ENCODE peak calls at places on chromosomes 16 and 17, in four cellular contexts. M, H, N and I are unnamed samples. For H3F3A, the result is how much of the 10 kb centered on the place peaks cover.

GRCh38 chr17:16407911-16408588 is 7.3 kb upstream of the TRPV2 start:
- DNase-seq in M (peak), H (peak), N (peak), I (no peak)

GRCh38 chr17:13788385-13788784 is 186.7 kb upstream of the HS3ST3A1 start:
- DNase-seq in M (no peak), H (no peak), N (no peak), I (no peak)

GRCh38 chr16:72191551-72191950 is 19.6 kb upstream of the PMFBP1 start:
- DNase-seq in M (no peak), H (no peak), N (no peak), I (no peak)

GRCh38 chr16:278863-279366 is 1.5 kb upstream of the ARHGDIG start:
- DNase-seq in M (peak), H (no peak), N (peak), I (peak)

GRCh38 chr16:85652431-85653221 is 36.1 kb downstream of the GINS2 start:
- DNase-seq in M (peak), H (peak), N (peak), I (peak)

GRCh38 chr16:732936-733335 is 6.0 kb downstream of the HAGHL start:
- DNase-seq in M (no peak), H (no peak), N (peak), I (peak)

GRCh38 chr17:62601438-62601837 is 26.0 kb upstream of the MRC2 start:
- DNase-seq in M (no peak), H (no peak), N (no peak), I (no peak)

GRCh38 chr17:17171991-17172939 is 33.9 kb downstream of the PLD6 start:
- DNase-seq in M (no peak), H (no peak), N (no peak), I (no peak)

GRCh38 chr16:9549487-9549886 is 458.0 kb downstream of the HAPSTR1 start:
- DNase-seq in M (no peak), H (no peak), N (no peak), I (no peak)

GRCh38 chr16:27320261-27321012 is 6.7 kb downstream of the IL4R start:
- DNase-seq in M (no peak), H (no peak), N (no peak), I (no peak)

GRCh38 chr17:73976676-73977521 is 226.6 kb upstream of the RPL38 start:
- DNase-seq in M (no peak), H (peak), N (no peak), I (no peak)

GRCh38 chr16:61148930-61149329 is 887.3 kb downstream of the CDH8 start:
- DNase-seq in M (no peak), H (no peak), N (no peak), I (no peak)

GRCh38 chr17:78284146-78284545 is 52.7 kb downstream of the TMEM235 start:
- DNase-seq in M (no peak), H (no peak), N (no peak), I (no peak)

GRCh38 chr16:17483266-17483864 is 12.6 kb upstream of the XYLT1 start:
- DNase-seq in M (no peak), H (no peak), N (no peak), I (peak)

GRCh38 chr17:8007836-8008235 is 5.4 kb downstream of the GUCY2D start:
- DNase-seq in M (no peak), H (no peak), N (no peak), I (no peak)

GRCh38 chr17:60421273-60422161 is 772 bp upstream of the CHCT1 start:
- DNase-seq in M (peak), H (peak), N (no peak), I (peak)

GRCh38 chr17:9022553-9023388 is 1.5 kb downstream of the NTN1 start:
- DNase-seq in M (peak), H (peak), N (no peak), I (no peak)

GRCh38 chr17:50220811-50221210 is 19.4 kb upstream of the COL1A1 start:
- DNase-seq in M (no peak), H (no peak), N (no peak), I (peak)

GRCh38 chr17:50219939-50220465 is 18.6 kb upstream of the COL1A1 start:
- DNase-seq in M (peak), H (no peak), N (no peak), I (no peak)

GRCh38 chr17:50218771-50219315 is 17.4 kb upstream of the COL1A1 start:
- DNase-seq in M (no peak), H (no peak), N (peak), I (peak)

GRCh38 chr17:50218071-50218759 is 16.8 kb upstream of the COL1A1 start:
- DNase-seq in M (no peak), H (no peak), N (peak), I (peak)

GRCh38 chr17:50219345-50219744 is 17.9 kb upstream of the COL1A1 start:
- DNase-seq in M (no peak), H (no peak), N (peak), I (peak)
- H3F3A ChIP-seq in M (under half), H (half or more), N (under half), I (under half)

GRCh38 chr16:55497558-55497957 is 11.3 kb upstream of the LPCAT2 start:
- DNase-seq in M (no peak), H (no peak), N (no peak), I (no peak)

GRCh38 chr16:55499951-55500350 is 8.9 kb upstream of the LPCAT2 start:
- DNase-seq in M (peak), H (no peak), N (peak), I (peak)

GRCh38 chr16:55501549-55502322 is 7.1 kb upstream of the LPCAT2 start:
- DNase-seq in M (peak), H (peak), N (peak), I (peak)

GRCh38 chr16:55498101-55498500 is 10.8 kb upstream of the LPCAT2 start:
- DNase-seq in M (no peak), H (no peak), N (no peak), I (no peak)

GRCh38 chr16:55499281-55499680 is 9.6 kb upstream of the LPCAT2 start:
- DNase-seq in M (no peak), H (no peak), N (no peak), I (no peak)
- H3F3A ChIP-seq in M (under half), H (half or more), N (under half), I (under half)

DNA sequence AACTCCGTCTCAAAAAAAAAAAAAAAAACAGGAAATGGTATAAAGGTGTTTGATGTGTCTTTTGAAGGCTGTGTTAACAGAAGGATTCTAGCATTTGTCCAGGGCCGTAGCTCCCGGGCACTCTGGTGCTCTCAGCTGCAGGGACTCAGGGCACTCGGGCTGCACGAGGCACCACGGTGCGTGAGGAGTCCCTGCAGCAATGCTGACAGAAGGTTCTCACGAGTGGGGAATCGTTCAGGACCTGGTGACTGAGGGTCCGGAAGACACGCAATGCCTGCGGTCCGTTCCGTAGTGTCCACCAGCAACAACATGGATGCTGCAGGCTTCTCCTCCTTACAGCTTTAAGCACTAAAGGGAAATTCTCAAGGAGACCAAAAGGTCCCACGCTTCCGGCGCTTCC is 12.6 kb upstream of the FAAP100 start:
- DNase-seq in M (no peak), H (no peak), N (no peak), I (no peak)
- H3F3A ChIP-seq in M (under half), H (under half), N (under half), I (half or more)

GRCh38 chr16:78737630-78738029 is 638.2 kb downstream of the WWOX start:
- DNase-seq in M (no peak), H (no peak), N (no peak), I (no peak)
- H3F3A ChIP-seq in M (under half), H (under half), N (under half), I (under half)

GRCh38 chr17:28989028-28989427 is 16.8 kb downstream of the SEZ6 start:
- DNase-seq in M (no peak), H (no peak), N (no peak), I (no peak)

GRCh38 chr17:28985950-28986713 is 19.7 kb downstream of the SEZ6 start:
- DNase-seq in M (peak), H (no peak), N (no peak), I (no peak)

GRCh38 chr17:28988475-28988874 is 17.4 kb downstream of the SEZ6 start:
- DNase-seq in M (no peak), H (no peak), N (no peak), I (no peak)

GRCh38 chr17:28983286-28984240 is 22.3 kb downstream of the SEZ6 start:
- DNase-seq in M (no peak), H (no peak), N (no peak), I (no peak)

GRCh38 chr17:28986714-28987367 is 19.0 kb downstream of the SEZ6 start:
- DNase-seq in M (peak), H (no peak), N (no peak), I (no peak)
- H3F3A ChIP-seq in M (under half), H (under half), N (under half), I (under half)

GRCh38 chr17:31310260-31310659 is 3.6 kb downstream of the EVI2B start:
- DNase-seq in M (no peak), H (no peak), N (no peak), I (no peak)

GRCh38 chr17:31308935-31309334 is 4.9 kb downstream of the EVI2B start:
- DNase-seq in M (no peak), H (no peak), N (no peak), I (no peak)

GRCh38 chr17:31309525-31309924 is 4.3 kb downstream of the EVI2B start:
- DNase-seq in M (no peak), H (no peak), N (no peak), I (no peak)

GRCh38 chr17:31308372-31308905 is 5.4 kb downstream of the EVI2B start:
- DNase-seq in M (no peak), H (no peak), N (no peak), I (no peak)

DNA sequence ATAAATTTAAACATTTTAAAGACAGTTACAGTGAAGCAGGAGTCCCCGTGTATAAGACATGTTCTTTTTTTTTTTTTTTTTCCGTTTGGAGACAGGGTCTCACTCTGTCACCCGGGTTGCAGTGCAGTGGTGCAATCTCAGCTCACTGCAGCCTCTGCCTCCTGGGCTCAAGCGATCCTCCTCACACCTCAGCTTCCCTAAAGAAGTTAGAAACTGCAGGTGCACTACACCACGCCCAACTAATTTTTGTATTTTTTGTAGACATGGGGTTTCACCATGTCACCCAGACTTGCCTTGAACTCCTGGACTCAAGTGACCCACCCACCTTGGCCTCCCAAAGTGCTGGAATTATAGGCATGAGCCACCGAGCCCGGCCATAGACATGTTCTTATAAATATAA is 3.0 kb downstream of the EVI2B start:
- DNase-seq in M (no peak), H (no peak), N (no peak), I (no peak)
- H3F3A ChIP-seq in M (under half), H (under half), N (under half), I (under half)

GRCh38 chr17:21003007-21003621 is 39.7 kb downstream of the USP22 start:
- DNase-seq in M (no peak), H (no peak), N (no peak), I (no peak)
- H3F3A ChIP-seq in M (half or more), H (half or more), N (under half), I (under half)

GRCh38 chr16:11514283-11514682 is 72.4 kb downstream of the LITAF start:
- DNase-seq in M (no peak), H (no peak), N (no peak), I (no peak)
- H3F3A ChIP-seq in M (under half), H (under half), N (under half), I (under half)